ENCODE peak calls at places on chromosomes 5 and 9, in seven cellular contexts. One of them, this sample, is unnamed.

GRCh38 chr5:125583291-125583690 is 836.9 kb upstream of the ZNF608 start:
- DNase-seq in NCI-H345: no peak
- DNase-seq in AG09319: no peak
- DNase-seq in SW480: no peak
- DNase-seq in T-cell: no peak
- DNase-seq in left colon: no peak
- DNase-seq in Caco-2: no peak
- DNase-seq in this sample: no peak

GRCh38 chr9:88965473-88965872 is 25.8 kb upstream of the S1PR3 start:
- DNase-seq in left colon: no peak
- DNase-seq in NCI-H345: no peak
- DNase-seq in T-cell: no peak
- DNase-seq in AG09319: no peak
- DNase-seq in SW480: no peak
- DNase-seq in Caco-2: no peak
- DNase-seq in this sample: no peak

GRCh38 chr9:134669556-134669955 is 28.0 kb downstream of the COL5A1 start:
- DNase-seq in SW480: no peak
- DNase-seq in AG09319: no peak
- DNase-seq in T-cell: no peak
- DNase-seq in left colon: no peak
- DNase-seq in Caco-2: no peak
- DNase-seq in NCI-H345: no peak
- DNase-seq in this sample: no peak

GRCh38 chr9:114551750-114552685 is 35.6 kb upstream of the ATP6V1G1 start:
- DNase-seq in SW480: peak
- DNase-seq in AG09319: peak
- DNase-seq in NCI-H345: no peak
- DNase-seq in T-cell: no peak
- DNase-seq in left colon: peak
- DNase-seq in Caco-2: peak
- DNase-seq in this sample: no peak

GRCh38 chr9:110081395-110081794 is 126.6 kb downstream of the C9orf152 start:
- DNase-seq in Caco-2: no peak
- DNase-seq in left colon: no peak
- DNase-seq in NCI-H345: no peak
- DNase-seq in AG09319: no peak
- DNase-seq in SW480: no peak
- DNase-seq in T-cell: no peak
- DNase-seq in this sample: no peak

GRCh38 chr5:67998709-67999251 is 216.8 kb upstream of the PIK3R1 start:
- DNase-seq in AG09319: no peak
- DNase-seq in SW480: no peak
- DNase-seq in NCI-H345: no peak
- DNase-seq in T-cell: no peak
- DNase-seq in left colon: peak
- DNase-seq in Caco-2: no peak
- DNase-seq in this sample: no peak

GRCh38 chr5:82397741-82398320 is 119.7 kb upstream of the RPS23 start:
- DNase-seq in AG09319: no peak
- DNase-seq in left colon: no peak
- DNase-seq in NCI-H345: no peak
- DNase-seq in SW480: no peak
- DNase-seq in T-cell: no peak
- DNase-seq in Caco-2: no peak
- DNase-seq in this sample: no peak

GRCh38 chr5:72649449-72649848 is 142.2 kb upstream of the ZNF366 start:
- DNase-seq in T-cell: no peak
- DNase-seq in SW480: peak
- DNase-seq in NCI-H345: no peak
- DNase-seq in left colon: no peak
- DNase-seq in AG09319: no peak
- DNase-seq in Caco-2: no peak
- DNase-seq in this sample: no peak

GRCh38 chr9:81522721-81523551 is 166.4 kb downstream of the TLE1 start:
- DNase-seq in left colon: no peak
- DNase-seq in AG09319: peak
- DNase-seq in NCI-H345: peak
- DNase-seq in T-cell: no peak
- DNase-seq in Caco-2: peak
- DNase-seq in SW480: peak
- DNase-seq in this sample: no peak

GRCh38 chr5:125190232-125191051 is 444.0 kb upstream of the ZNF608 start:
- DNase-seq in left colon: no peak
- DNase-seq in Caco-2: no peak
- DNase-seq in NCI-H345: peak
- DNase-seq in AG09319: peak
- DNase-seq in T-cell: no peak
- DNase-seq in SW480: no peak
- DNase-seq in this sample: no peak

GRCh38 chr5:173542964-173543363 is 73.5 kb downstream of the BOD1 start:
- DNase-seq in AG09319: no peak
- DNase-seq in Caco-2: no peak
- DNase-seq in left colon: no peak
- DNase-seq in NCI-H345: no peak
- DNase-seq in T-cell: no peak
- DNase-seq in SW480: no peak
- DNase-seq in this sample: no peak

GRCh38 chr5:127870914-127871313 is 167.7 kb downstream of the CCDC192 start:
- DNase-seq in T-cell: no peak
- DNase-seq in NCI-H345: no peak
- DNase-seq in SW480: no peak
- DNase-seq in AG09319: no peak
- DNase-seq in Caco-2: no peak
- DNase-seq in left colon: peak
- DNase-seq in this sample: peak

GRCh38 chr9:136050706-136051567 is 44.2 kb downstream of the NACC2 start:
- DNase-seq in Caco-2: no peak
- DNase-seq in AG09319: no peak
- DNase-seq in SW480: no peak
- DNase-seq in left colon: no peak
- DNase-seq in NCI-H345: peak
- DNase-seq in T-cell: no peak
- DNase-seq in this sample: peak

GRCh38 chr5:73170522-73170921 is 2.5 kb upstream of the TMEM174 start:
- DNase-seq in AG09319: no peak
- DNase-seq in left colon: peak
- DNase-seq in SW480: no peak
- DNase-seq in T-cell: peak
- DNase-seq in NCI-H345: no peak
- DNase-seq in Caco-2: peak
- DNase-seq in this sample: no peak

GRCh38 chr9:34961574-34962480 is 3.7 kb downstream of the PHF24 start:
- DNase-seq in T-cell: no peak
- DNase-seq in Caco-2: no peak
- DNase-seq in SW480: no peak
- DNase-seq in NCI-H345: no peak
- DNase-seq in AG09319: peak
- DNase-seq in left colon: no peak
- DNase-seq in this sample: no peak

GRCh38 chr9:128026255-128027165 is 40.6 kb downstream of the NAIF1 start:
- DNase-seq in Caco-2: no peak
- DNase-seq in NCI-H345: no peak
- DNase-seq in left colon: peak
- DNase-seq in T-cell: peak
- DNase-seq in AG09319: no peak
- DNase-seq in SW480: peak
- DNase-seq in this sample: no peak

GRCh38 chr5:122236270-122236669 is 75.8 kb upstream of the SNCAIP start:
- DNase-seq in SW480: no peak
- DNase-seq in left colon: no peak
- DNase-seq in Caco-2: no peak
- DNase-seq in NCI-H345: no peak
- DNase-seq in T-cell: no peak
- DNase-seq in AG09319: no peak
- DNase-seq in this sample: no peak

GRCh38 chr5:64680289-64680688 is 10.0 kb upstream of the SHISAL2B start:
- DNase-seq in SW480: no peak
- DNase-seq in NCI-H345: no peak
- DNase-seq in Caco-2: peak
- DNase-seq in left colon: no peak
- DNase-seq in AG09319: no peak
- DNase-seq in T-cell: no peak
- DNase-seq in this sample: no peak

GRCh38 chr5:103446813-103447212 is 115.8 kb downstream of the NUDT12 start:
- DNase-seq in left colon: no peak
- DNase-seq in NCI-H345: no peak
- DNase-seq in AG09319: no peak
- DNase-seq in SW480: no peak
- DNase-seq in Caco-2: no peak
- DNase-seq in T-cell: no peak
- DNase-seq in this sample: no peak

GRCh38 chr9:13990336-13990735 is 323.6 kb downstream of the NFIB start:
- DNase-seq in left colon: no peak
- DNase-seq in NCI-H345: no peak
- DNase-seq in AG09319: no peak
- DNase-seq in Caco-2: no peak
- DNase-seq in SW480: no peak
- DNase-seq in T-cell: no peak
- DNase-seq in this sample: no peak

GRCh38 chr5:32512916-32513315 is 68.4 kb upstream of the ZFR start:
- DNase-seq in left colon: no peak
- DNase-seq in Caco-2: no peak
- DNase-seq in NCI-H345: no peak
- DNase-seq in SW480: no peak
- DNase-seq in T-cell: no peak
- DNase-seq in AG09319: no peak
- DNase-seq in this sample: no peak

GRCh38 chr5:159451197-159452052 is 121.1 kb upstream of the IL12B start:
- DNase-seq in left colon: no peak
- DNase-seq in AG09319: peak
- DNase-seq in Caco-2: no peak
- DNase-seq in T-cell: no peak
- DNase-seq in NCI-H345: no peak
- DNase-seq in SW480: no peak
- DNase-seq in this sample: no peak

GRCh38 chr9:97411440-97411788 is 482 bp upstream of the TDRD7 start:
- DNase-seq in AG09319: no peak
- DNase-seq in T-cell: no peak
- DNase-seq in SW480: no peak
- DNase-seq in Caco-2: no peak
- DNase-seq in NCI-H345: no peak
- DNase-seq in left colon: no peak
- DNase-seq in this sample: no peak

GRCh38 chr5:113520429-113520828 is 6.9 kb downstream of the YTHDC2 start:
- DNase-seq in NCI-H345: no peak
- DNase-seq in T-cell: no peak
- DNase-seq in Caco-2: no peak
- DNase-seq in SW480: no peak
- DNase-seq in AG09319: no peak
- DNase-seq in left colon: no peak
- DNase-seq in this sample: no peak

GRCh38 chr5:42057254-42057690 is 132.2 kb downstream of the FBXO4 start:
- DNase-seq in SW480: peak
- DNase-seq in left colon: peak
- DNase-seq in NCI-H345: peak
- DNase-seq in Caco-2: peak
- DNase-seq in T-cell: peak
- DNase-seq in AG09319: no peak
- DNase-seq in this sample: no peak

GRCh38 chr9:84216151-84216550 is 124.4 kb downstream of the SLC28A3 start:
- DNase-seq in AG09319: no peak
- DNase-seq in T-cell: no peak
- DNase-seq in NCI-H345: no peak
- DNase-seq in Caco-2: no peak
- DNase-seq in left colon: no peak
- DNase-seq in SW480: no peak
- DNase-seq in this sample: no peak

GRCh38 chr9:120252248-120252647 is 327.7 kb downstream of the CDK5RAP2 start:
- DNase-seq in NCI-H345: no peak
- DNase-seq in Caco-2: no peak
- DNase-seq in left colon: no peak
- DNase-seq in AG09319: no peak
- DNase-seq in T-cell: no peak
- DNase-seq in SW480: no peak
- DNase-seq in this sample: no peak

GRCh38 chr5:18243846-18244245 is 609.6 kb downstream of the TAF11L14 start:
- DNase-seq in T-cell: no peak
- DNase-seq in left colon: no peak
- DNase-seq in AG09319: no peak
- DNase-seq in NCI-H345: no peak
- DNase-seq in Caco-2: no peak
- DNase-seq in SW480: no peak
- DNase-seq in this sample: no peak